ENCODE peak calls at places on chromosome 4, in five cellular contexts. U is OCI-LY7, T is mesothelial cell of epicardium, W is RWPE1, O is HFFc6. X is an unnamed sample.

GRCh38 chr4:121150486-121150885 is 13.6 kb downstream of the TNIP3 start:
- DNase-seq in O (no peak), W (no peak), U (no peak), T (no peak), X (no peak)

GRCh38 chr4:120977435-120977997 is 55.0 kb upstream of the PRDM5 start:
- DNase-seq in T (no peak), O (peak), W (peak), U (peak), X (no peak)

GRCh38 chr4:30945586-30945985 is 225.4 kb downstream of the PCDH7 start:
- DNase-seq in O (no peak), W (no peak), T (no peak), U (no peak), X (no peak)

GRCh38 chr4:82201303-82201702 is 172.5 kb downstream of the HNRNPD start:
- DNase-seq in T (no peak), O (no peak), W (no peak), U (no peak), X (no peak)

GRCh38 chr4:77697860-77698599 is 92.4 kb downstream of the CXCL13 start:
- DNase-seq in O (peak), U (peak), W (peak), T (no peak), X (no peak)

GRCh38 chr4:156594619-156595018 is 377.0 kb downstream of the PDGFC start:
- DNase-seq in O (no peak), U (no peak), T (no peak), W (no peak), X (no peak)

GRCh38 chr4:175935016-175935661 is 123.1 kb upstream of the GPM6A start:
- DNase-seq in O (no peak), T (no peak), U (no peak), W (peak), X (no peak)

GRCh38 chr4:25449270-25449669 is 72.2 kb downstream of the ANAPC4 start:
- DNase-seq in T (no peak), O (peak), W (no peak), U (no peak), X (no peak)

GRCh38 chr4:105158837-105159236 is 12.2 kb downstream of the TET2 start:
- DNase-seq in W (no peak), T (no peak), U (no peak), O (no peak), X (no peak)

GRCh38 chr4:147954850-147955249 is 223.0 kb downstream of the ARHGAP10 start:
- DNase-seq in T (no peak), O (no peak), U (no peak), W (no peak), X (no peak)

GRCh38 chr4:71322425-71322824 is 16.4 kb upstream of the SLC4A4 start:
- DNase-seq in W (no peak), U (no peak), T (no peak), O (peak), X (no peak)

GRCh38 chr4:94452476-94453300 is 946 bp downstream of the PDLIM5 start:
- DNase-seq in O (peak), U (peak), W (peak), T (peak), X (peak)

GRCh38 chr4:20305976-20306375 is 54.3 kb downstream of the SLIT2 start:
- DNase-seq in T (no peak), U (no peak), W (no peak), O (no peak), X (no peak)

GRCh38 chr4:105345838-105346237 is 128.0 kb downstream of the PPA2 start:
- DNase-seq in U (no peak), W (no peak), T (no peak), O (no peak), X (no peak)

GRCh38 chr4:10173754-10174749 is 57.5 kb upstream of the WDR1 start:
- DNase-seq in W (no peak), O (no peak), U (no peak), T (peak), X (no peak)

GRCh38 chr4:57430706-57431105 is 320.5 kb upstream of the IGFBP7 start:
- DNase-seq in W (no peak), O (no peak), T (no peak), U (no peak), X (no peak)

GRCh38 chr4:145735330-145735638 is 55.3 kb downstream of the C4orf51 start:
- DNase-seq in T (peak), O (peak), W (peak), U (no peak), X (no peak)

GRCh38 chr4:159946983-159947645 is 844.2 kb downstream of the RAPGEF2 start:
- DNase-seq in O (peak), T (no peak), U (peak), W (peak), X (no peak)

GRCh38 chr4:146514651-146515379 is 6.9 kb downstream of the SLC10A7 start:
- DNase-seq in T (no peak), O (no peak), W (no peak), U (no peak), X (no peak)

GRCh38 chr4:156584100-156584499 is 387.5 kb downstream of the PDGFC start:
- DNase-seq in W (no peak), O (no peak), U (no peak), T (no peak), X (no peak)

GRCh38 chr4:56003606-56004005 is 54.9 kb downstream of the CEP135 start:
- DNase-seq in W (no peak), U (no peak), T (no peak), O (no peak), X (no peak)

GRCh38 chr4:105710012-105710600 is 1.5 kb downstream of the GSTCD start:
- DNase-seq in O (no peak), U (no peak), T (no peak), W (no peak), X (no peak)

GRCh38 chr4:36676139-36677050 is 395.0 kb downstream of the DTHD1 start:
- DNase-seq in O (no peak), U (no peak), W (peak), T (no peak), X (no peak)

GRCh38 chr4:155512812-155513211 is 136.0 kb upstream of the MAP9 start:
- DNase-seq in T (no peak), U (no peak), O (no peak), W (no peak), X (no peak)

GRCh38 chr4:83830138-83830537 is 294.2 kb downstream of the GPAT3 start:
- DNase-seq in W (no peak), U (no peak), O (no peak), T (no peak), X (no peak)

GRCh38 chr4:58138786-58139185 is 1028.6 kb upstream of the IGFBP7 start:
- DNase-seq in W (no peak), U (no peak), T (no peak), O (no peak), X (no peak)

GRCh38 chr4:101345596-101346311 is 1.6 kb downstream of the PPP3CA start:
- DNase-seq in W (peak), U (peak), O (peak), T (peak), X (peak)

GRCh38 chr4:19187709-19188108 is 1064.0 kb upstream of the SLIT2 start:
- DNase-seq in O (no peak), T (no peak), U (no peak), W (no peak), X (no peak)

GRCh38 chr4:137980641-137981040 is 261.5 kb downstream of the SLC7A11 start:
- DNase-seq in O (no peak), U (no peak), W (no peak), T (no peak), X (no peak)

DNA sequence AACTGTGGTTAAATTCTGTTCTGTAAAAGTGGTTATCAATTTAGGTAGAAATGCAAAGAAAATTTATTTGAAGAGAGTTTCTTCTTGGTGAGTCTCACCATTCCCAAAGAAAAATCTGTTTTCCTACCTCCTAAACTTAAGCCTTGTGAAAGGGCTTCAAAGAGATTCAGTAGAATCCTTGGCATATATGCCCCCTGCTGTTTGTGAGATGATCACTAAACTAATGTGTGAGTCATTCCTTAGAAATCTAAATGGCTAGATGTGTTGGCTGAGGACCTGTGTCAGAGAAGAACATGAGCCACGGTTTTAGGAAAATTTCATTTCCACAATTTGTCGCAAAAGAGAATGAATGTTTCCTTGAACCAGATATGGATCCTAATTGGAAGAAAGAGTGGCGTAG is 260.9 kb downstream of the SLC7A11 start:
- DNase-seq in T (no peak), U (no peak), O (peak), W (peak), X (no peak)
- TF ChIP-seq CTCF in T (no peak), U (peak), O (peak), W (no peak), X (no peak)

DNA sequence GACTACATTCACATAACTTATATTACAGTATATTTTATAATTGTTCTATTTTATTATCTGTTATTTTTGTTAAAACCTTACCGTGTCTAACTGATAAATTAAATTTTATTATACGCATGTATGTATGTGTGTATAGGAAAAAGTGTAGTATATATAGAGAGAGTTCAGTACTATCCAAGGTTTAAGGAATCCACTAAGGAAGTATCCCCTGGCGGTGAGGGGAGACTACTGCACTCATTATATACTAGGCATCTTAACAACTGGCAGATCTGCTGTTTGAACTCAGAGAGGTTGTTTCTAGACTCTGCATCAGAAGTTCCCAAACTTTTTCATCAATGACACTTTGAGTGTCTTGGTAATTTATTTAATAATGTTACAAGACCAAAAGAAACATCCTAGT is 70.9 kb downstream of the NDST4 start:
- DNase-seq in U (peak), W (peak), O (no peak), T (no peak), X (no peak)
- TF ChIP-seq CTCF in U (peak), W (peak), O (peak), T (no peak), X (no peak)

DNA sequence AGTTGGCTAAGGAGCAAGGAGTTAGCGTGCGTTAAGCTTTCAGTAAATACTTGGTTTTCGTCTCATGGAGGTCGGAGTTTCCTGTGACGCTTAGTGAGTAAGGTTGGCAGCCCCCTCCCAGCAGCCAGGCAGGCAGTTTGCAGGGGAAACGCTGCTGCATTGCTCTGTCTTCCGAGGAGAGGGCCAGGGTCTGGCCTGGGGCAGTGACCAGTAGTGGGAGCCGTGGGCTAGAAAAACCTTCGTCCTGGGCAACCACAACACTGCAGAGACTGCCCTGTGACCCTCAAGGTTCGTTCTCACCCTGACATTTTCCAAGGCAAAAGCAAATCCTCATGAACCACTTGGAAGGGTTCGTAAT is 432 bp downstream of the TMEM175 start:
- DNase-seq in O (no peak), T (no peak), W (peak), U (no peak), X (no peak)
- TF ChIP-seq CTCF in O (peak), T (no peak), W (no peak), U (peak), X (no peak)

GRCh38 chr4:150801833-150802232 is 213.3 kb downstream of the LRBA start:
- DNase-seq in T (no peak), O (no peak), U (no peak), W (no peak), X (no peak)

GRCh38 chr4:150794706-150795105 is 212.8 kb downstream of the MAB21L2 start:
- DNase-seq in T (no peak), U (no peak), O (no peak), W (no peak), X (no peak)

GRCh38 chr4:150799207-150799606 is 215.9 kb downstream of the LRBA start:
- DNase-seq in O (no peak), U (no peak), W (no peak), T (no peak), X (no peak)
- TF ChIP-seq CTCF in O (peak), U (no peak), W (no peak), T (no peak), X (no peak)

GRCh38 chr4:22343606-22344005 is 172.3 kb downstream of the ADGRA3 start:
- DNase-seq in U (no peak), T (no peak), W (no peak), O (no peak), X (no peak)
- TF ChIP-seq CTCF in U (no peak), T (no peak), W (no peak), O (no peak), X (no peak)

GRCh38 chr4:53601251-53601764 is 10.0 kb upstream of the LNX1 start:
- DNase-seq in T (no peak), U (peak), O (no peak), W (no peak), X (no peak)
- TF ChIP-seq CTCF in T (no peak), U (peak), O (peak), W (no peak), X (no peak)

GRCh38 chr4:153179100-153179499 is 25.1 kb upstream of the TRIM2 start:
- DNase-seq in T (no peak), U (no peak), O (no peak), W (no peak), X (no peak)

GRCh38 chr4:153174821-153175567 is 29.2 kb upstream of the TRIM2 start:
- DNase-seq in W (no peak), T (no peak), U (no peak), O (no peak), X (no peak)

GRCh38 chr4:153176938-153177337 is 27.3 kb upstream of the TRIM2 start:
- DNase-seq in T (no peak), W (no peak), U (no peak), O (no peak), X (no peak)

GRCh38 chr4:153181293-153182080 is 22.8 kb upstream of the TRIM2 start:
- DNase-seq in T (no peak), W (peak), O (peak), U (no peak), X (no peak)

GRCh38 chr4:153177841-153178240 is 26.4 kb upstream of the TRIM2 start:
- DNase-seq in U (no peak), O (no peak), T (no peak), W (no peak), X (no peak)
- TF ChIP-seq CTCF in U (no peak), O (no peak), T (no peak), W (no peak), X (no peak)

DNA sequence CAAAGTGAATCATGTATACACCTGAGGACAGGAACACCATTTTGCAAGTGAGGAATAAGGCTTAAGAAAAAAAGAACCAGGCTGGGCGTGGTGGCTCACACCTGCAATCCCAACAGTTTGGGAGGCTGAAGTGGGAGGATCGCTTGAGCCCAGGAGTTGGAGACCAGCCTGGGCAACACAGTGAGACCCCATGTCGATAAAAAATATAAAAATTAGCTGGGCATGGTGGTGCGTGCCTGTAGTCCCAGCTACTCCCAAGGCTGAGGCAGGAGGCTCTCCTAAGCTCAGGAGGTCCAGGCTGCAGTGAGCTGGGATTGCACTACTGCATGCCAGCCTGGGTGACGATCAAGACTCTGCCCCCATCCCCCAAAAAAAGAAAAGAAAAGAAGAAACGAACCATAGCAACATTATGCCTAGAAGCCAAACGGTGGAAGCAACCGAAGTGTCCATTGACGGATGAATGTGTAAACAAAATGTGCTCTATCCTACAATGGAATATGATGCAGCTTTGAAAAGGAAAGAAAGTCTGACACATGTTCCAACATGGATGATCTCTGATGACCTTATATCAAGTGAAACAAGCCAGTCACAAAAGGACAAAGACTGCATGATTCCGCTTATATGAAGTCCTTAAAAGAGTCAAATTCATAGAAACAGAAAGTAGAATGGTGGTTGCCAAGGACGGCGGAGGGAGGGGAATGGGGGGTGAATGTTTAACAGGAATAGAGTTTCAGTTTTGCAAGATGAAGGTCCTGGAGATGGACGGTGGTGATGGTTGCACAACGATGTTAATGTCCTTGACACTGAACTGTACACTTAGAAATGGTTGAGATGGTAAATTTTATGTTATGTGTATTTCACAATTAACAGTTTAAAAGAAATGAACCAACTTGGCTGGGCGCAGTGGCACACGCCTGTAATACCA is 8.6 kb upstream of the KIAA0232 start:
- DNase-seq in T (no peak), W (no peak), O (no peak), U (no peak), X (no peak)
- TF ChIP-seq CTCF in T (no peak), W (no peak), O (no peak), U (no peak), X (no peak)

X was measured in omental fat pad.